ENCODE peak calls at places on chromosomes 6 and 20, in five cellular contexts. H is psoas muscle, Y is pancreas, P is adrenal gland, V is gastrocnemius medialis. C is an unnamed sample. For H3K27me3, the result is how much of the 10 kb centered on the place peaks cover.

GRCh38 chr20:31720486-31721407 is 1.9 kb downstream of the BCL2L1 start:
- DNase-seq in H (no peak), Y (no peak), P (no peak), V (peak), C (no peak)

GRCh38 chr20:61557603-61558002 is 305.5 kb downstream of the CDH4 start:
- DNase-seq in H (no peak), Y (no peak), P (no peak), V (no peak), C (no peak)

GRCh38 chr20:23023621-23024187 is 11.4 kb upstream of the SSTR4 start:
- DNase-seq in H (no peak), Y (no peak), P (no peak), V (no peak), C (no peak)

GRCh38 chr20:58723628-58723984 is 31.0 kb downstream of the NPEPL1 start:
- DNase-seq in H (no peak), Y (peak), P (no peak), V (no peak), C (no peak)

GRCh38 chr20:23753194-23753548 is 2.4 kb upstream of the CST1 start:
- DNase-seq in H (no peak), Y (no peak), P (no peak), V (no peak), C (no peak)

GRCh38 chr20:10362674-10363073 is 71.3 kb downstream of the MKKS start:
- DNase-seq in H (no peak), Y (no peak), P (no peak), V (no peak), C (no peak)

GRCh38 chr6:129368076-129368475 is 341.9 kb downstream of the ARHGAP18 start:
- DNase-seq in H (no peak), Y (no peak), P (no peak), V (no peak), C (no peak)

GRCh38 chr6:14108571-14109410 is 8.8 kb upstream of the CD83 start:
- DNase-seq in H (peak), Y (no peak), P (no peak), V (peak), C (peak)

GRCh38 chr6:41208439-41209106 is 7.6 kb upstream of the TREML2 start:
- DNase-seq in H (no peak), Y (no peak), P (no peak), V (no peak), C (no peak)

GRCh38 chr6:129671442-129672344 is 38.3 kb downstream of the ARHGAP18 start:
- DNase-seq in H (peak), Y (no peak), P (no peak), V (no peak), C (no peak)

GRCh38 chr20:43988867-43989266 is 74.2 kb downstream of the TOX2 start:
- DNase-seq in H (no peak), Y (no peak), P (no peak), V (no peak), C (no peak)

GRCh38 chr20:52010541-52010940 is 181.0 kb downstream of the ZFP64 start:
- DNase-seq in H (no peak), Y (no peak), P (no peak), V (no peak), C (no peak)

DNA sequence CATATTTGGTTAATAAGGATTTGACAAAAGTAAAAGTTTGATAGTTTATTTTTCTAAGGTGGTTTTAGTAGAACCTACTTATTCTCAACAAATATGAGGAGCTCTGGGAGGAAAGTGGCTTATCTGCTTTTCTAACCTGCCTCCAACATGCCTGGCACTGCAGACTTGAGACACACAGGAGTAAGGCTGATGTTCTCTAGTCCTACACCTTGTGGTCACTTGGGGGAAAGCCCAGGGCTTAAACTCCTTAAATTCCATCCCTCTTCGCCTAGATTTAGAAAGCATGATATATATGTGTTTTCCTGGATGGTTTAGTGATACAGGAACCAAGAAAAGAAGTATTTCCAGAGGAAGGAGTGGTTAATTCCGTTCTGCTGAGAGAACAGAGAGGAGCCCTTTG is 39.9 kb upstream of the SAMD5 start:
- DNase-seq in H (no peak), Y (no peak), P (no peak), V (no peak), C (no peak)
- TF ChIP-seq CTCF in H (no peak), Y (no peak), P (no peak), V (no peak), C (no peak)

GRCh38 chr20:8535403-8536003 is 403.4 kb downstream of the PLCB1 start:
- DNase-seq in H (no peak), Y (no peak), P (no peak), V (no peak), C (no peak)

GRCh38 chr20:8545212-8545611 is 413.1 kb downstream of the PLCB1 start:
- DNase-seq in H (no peak), Y (no peak), P (no peak), V (no peak), C (no peak)

GRCh38 chr20:8536219-8536618 is 404.2 kb downstream of the PLCB1 start:
- DNase-seq in H (no peak), Y (no peak), P (no peak), V (no peak), C (no peak)

GRCh38 chr20:8542115-8542486 is 410.0 kb downstream of the PLCB1 start:
- DNase-seq in H (no peak), Y (no peak), P (no peak), V (no peak), C (no peak)

DNA sequence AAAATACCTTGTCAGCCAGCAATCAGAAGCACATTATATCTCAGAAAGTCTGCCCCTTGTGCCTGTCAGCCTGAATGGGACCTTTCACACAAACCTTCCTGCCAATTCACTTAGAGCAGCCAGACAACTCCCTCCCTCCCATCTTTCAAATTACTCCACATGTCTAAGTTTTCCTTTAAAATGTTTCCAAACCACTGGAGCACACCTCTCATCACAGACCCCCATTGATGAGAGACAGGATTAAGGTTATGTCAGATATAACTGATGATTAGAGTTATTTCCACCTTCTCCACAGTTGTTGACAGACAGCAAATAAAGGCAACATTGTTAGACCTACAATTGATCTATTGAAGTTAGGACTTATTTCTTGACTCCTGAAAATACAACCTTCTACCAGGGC is 408.4 kb downstream of the PLCB1 start:
- DNase-seq in H (no peak), Y (no peak), P (no peak), V (no peak), C (no peak)
- H3K4me3 ChIP-seq in H (no peak), Y (no peak), P (no peak), V (no peak), C (no peak)

GRCh38 chr6:17988422-17988944 is 1.0 kb upstream of the KIF13A start:
- DNase-seq in H (no peak), Y (no peak), P (peak), V (no peak), C (no peak)
- H3K27me3 ChIP-seq in H (under half), Y (under half), P (under half), V (under half), C (under half)

DNA sequence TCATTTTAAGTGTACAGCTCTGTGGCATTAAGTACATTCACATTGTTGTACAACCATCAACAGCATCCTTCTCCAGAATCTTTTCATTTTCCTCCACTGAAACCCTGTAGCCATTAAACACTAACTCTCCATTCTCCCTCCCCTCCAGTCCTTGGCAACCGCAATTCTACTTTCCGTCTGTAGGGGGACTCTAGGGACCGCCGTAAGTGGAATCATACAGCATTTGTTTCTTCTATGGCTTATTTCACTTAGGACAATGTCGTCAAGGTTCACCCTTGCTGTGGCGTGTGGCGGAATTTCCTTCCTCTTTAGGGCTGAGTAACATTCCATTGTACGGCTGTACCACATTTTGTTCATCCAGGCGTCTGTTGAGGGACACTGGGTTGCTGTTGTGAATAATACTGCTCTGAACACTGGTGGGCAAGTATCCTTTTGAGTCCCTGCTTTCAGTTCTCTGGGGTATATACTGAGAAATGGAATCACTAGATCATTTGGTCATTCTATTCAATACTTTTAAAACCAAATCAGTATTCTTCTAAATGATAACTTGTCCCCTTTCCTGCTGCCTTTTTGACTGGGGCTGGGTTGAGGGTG is 50.7 kb downstream of the PPP1R3G start:
- DNase-seq in H (no peak), Y (no peak), P (no peak), V (no peak), C (no peak)
- TF ChIP-seq CTCF in H (peak), Y (no peak), P (peak), V (peak), C (peak)

DNA sequence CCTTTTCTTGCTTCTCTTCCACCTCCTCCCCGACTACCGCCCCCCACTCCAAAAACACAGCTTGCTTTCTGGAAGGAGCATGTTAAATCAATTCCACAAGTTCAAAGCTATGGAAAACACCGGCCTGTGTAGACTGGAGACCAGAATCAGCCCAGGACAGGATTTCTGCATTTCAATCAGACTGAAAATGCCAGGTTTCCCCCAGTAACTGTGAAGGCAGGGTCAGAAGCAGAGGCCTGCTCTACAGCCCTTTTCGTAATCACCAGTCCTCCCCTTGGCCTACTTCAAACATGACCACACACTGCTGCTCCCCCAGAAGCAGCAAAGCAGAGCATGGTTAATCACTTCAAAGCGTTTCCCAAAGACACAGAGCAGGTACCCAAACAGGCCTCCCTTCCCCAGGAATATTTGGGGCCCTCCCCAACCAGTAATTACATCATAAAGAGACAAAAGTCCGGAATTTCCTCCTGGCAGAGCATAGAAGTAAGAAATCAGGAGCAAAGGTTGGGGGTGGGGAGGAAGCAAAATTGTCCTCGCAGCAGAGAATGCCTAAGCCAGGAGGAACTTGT is 38.4 kb downstream of the ZMYND8 start:
- DNase-seq in H (peak), Y (no peak), P (no peak), V (peak), C (no peak)
- H3K4me3 ChIP-seq in H (peak), Y (peak), P (no peak), V (peak), C (peak)

DNA sequence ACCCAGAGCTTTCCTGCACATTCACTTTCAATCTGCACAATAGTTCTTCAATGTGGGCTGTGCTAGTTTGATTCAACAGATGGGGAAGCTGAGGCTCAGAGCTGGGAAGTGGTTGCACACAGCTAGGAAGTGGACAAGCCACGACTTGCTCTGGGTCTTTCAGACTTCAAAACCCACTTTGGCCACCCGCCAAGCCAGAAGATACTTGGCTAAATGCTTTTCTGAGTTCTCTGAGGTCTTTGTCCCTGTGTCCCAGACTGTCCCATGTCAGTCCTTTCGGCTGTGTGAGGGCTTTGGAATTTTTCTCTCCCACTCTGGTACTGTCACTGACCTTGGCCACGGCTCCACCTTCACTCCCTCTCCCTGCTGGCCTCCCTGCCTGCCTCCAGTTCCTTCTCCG is 10.5 kb downstream of the PDYN start:
- DNase-seq in H (no peak), Y (no peak), P (no peak), V (no peak), C (no peak)
- H3K27me3 ChIP-seq in H (under half), Y (under half), P (under half), V (under half), C (under half)